ENCODE peak calls at places on chromosomes 4 and X, in five cellular contexts. S is PC-9, F is cardiac muscle cell, N is foreskin keratinocyte, X is Peyer's patch. R is an unnamed sample.

GRCh38 chrX:40209951-40210617 is 112.3 kb upstream of the BCOR start:
- DNase-seq in N (peak; percentile 12), S (no peak), F (no peak), X (no peak), R (no peak)

GRCh38 chr4:29052266-29052665 is 1667.9 kb upstream of the PCDH7 start:
- DNase-seq in S (no peak), N (no peak), F (no peak), X (no peak), R (no peak)

GRCh38 chrX:107880054-107880610 is 54.5 kb downstream of the MID2 start:
- DNase-seq in S (no peak), F (no peak), X (no peak), N (no peak), R (no peak)

GRCh38 chrX:63919081-63919480 is 134.1 kb upstream of the ARHGEF9 start:
- DNase-seq in X (no peak), F (no peak), S (no peak), N (no peak), R (no peak)

GRCh38 chrX:77597090-77597489 is 149.9 kb downstream of the FGF16 start:
- DNase-seq in X (no peak), S (no peak), F (peak; percentile 47), N (peak; percentile 6), R (no peak)

GRCh38 chr4:70728096-70728495 is 6.3 kb downstream of the RUFY3 start:
- DNase-seq in X (no peak), N (no peak), S (no peak), F (no peak), R (no peak)

GRCh38 chr4:128513664-128514484 is 226.3 kb upstream of the PGRMC2 start:
- DNase-seq in F (peak; percentile 51), N (no peak), X (no peak), S (no peak), R (no peak)

GRCh38 chrX:96611619-96612362 is 72.9 kb upstream of the DIAPH2 start:
- DNase-seq in X (no peak), S (no peak), F (peak; percentile 5), N (no peak), R (no peak)

GRCh38 chrX:57925806-57926205 is 15.5 kb upstream of the ZXDA start:
- DNase-seq in X (no peak), F (no peak), N (no peak), S (no peak), R (no peak)

GRCh38 chr4:47184071-47184470 is 152.7 kb downstream of the GABRB1 start:
- DNase-seq in F (no peak), X (no peak), S (no peak), N (no peak), R (no peak)

GRCh38 chr4:87469390-87469789 is 47.0 kb downstream of the NUDT9 start:
- DNase-seq in N (no peak), X (no peak), F (peak; percentile 77), S (no peak), R (no peak)

GRCh38 chr4:36325499-36325898 is 44.1 kb downstream of the DTHD1 start:
- DNase-seq in X (no peak), N (no peak), S (no peak), F (no peak), R (no peak)

GRCh38 chr4:1727117-1728031 is 6.1 kb downstream of the TACC3 start:
- DNase-seq in S (peak; percentile 99), X (no peak), F (peak; percentile 82), N (peak; percentile 91), R (peak; percentile 77)

GRCh38 chr4:165588534-165589310 is 209.9 kb downstream of the CPE start:
- DNase-seq in N (no peak), X (no peak), S (no peak), F (peak; percentile 26), R (no peak)

GRCh38 chr4:83011779-83012630 is 1.4 kb upstream of the LIN54 start:
- DNase-seq in X (peak; percentile 36), N (peak; percentile 7), F (no peak), S (peak; percentile 35), R (peak; percentile 10)

GRCh38 chr4:120994521-120994920 is 72.0 kb upstream of the PRDM5 start:
- DNase-seq in S (no peak), F (no peak), N (no peak), X (no peak), R (no peak)

GRCh38 chrX:111387470-111387869 is 24.5 kb downstream of the DCX start:
- DNase-seq in F (no peak), N (no peak), X (no peak), S (no peak), R (no peak)

GRCh38 chr4:38237139-38237538 is 276.9 kb downstream of the PTTG2 start:
- DNase-seq in S (peak; percentile 88), F (peak; percentile 78), N (peak; percentile 67), X (no peak), R (no peak)

GRCh38 chrX:37746268-37746931 is 33.5 kb upstream of the CYBB start:
- DNase-seq in S (no peak), F (no peak), X (no peak), N (no peak), R (no peak)

GRCh38 chr4:165780735-165781134 is 92.3 kb upstream of the TLL1 start:
- DNase-seq in X (no peak), S (no peak), N (no peak), F (no peak), R (no peak)

GRCh38 chr4:87150498-87151261 is 69.7 kb downstream of the KLHL8 start:
- DNase-seq in F (peak; percentile 82), X (peak; percentile 39), N (peak; percentile 28), S (peak; percentile 38), R (no peak)

GRCh38 chr4:43223820-43224219 is 331.3 kb downstream of the GRXCR1 start:
- DNase-seq in S (no peak), N (no peak), X (no peak), F (peak; percentile 5), R (no peak)

GRCh38 chr4:40256329-40256728 is 59.5 kb downstream of the RHOH start:
- DNase-seq in N (peak; percentile 84), S (no peak), X (no peak), F (no peak), R (no peak)

GRCh38 chr4:136036744-136037143 is 1495.5 kb downstream of the PCDH18 start:
- DNase-seq in X (no peak), S (no peak), F (peak; percentile 11), N (peak; percentile 16), R (no peak)

GRCh38 chr4:56976878-56977320 is 507 bp downstream of the NOA1 start:
- DNase-seq in S (peak; percentile 64), X (peak; percentile 38), F (no peak), N (peak; percentile 28), R (no peak)

GRCh38 chr4:44447563-44448504 is 775 bp downstream of the KCTD8 start:
- DNase-seq in S (no peak), N (peak; percentile 26), F (peak; percentile 10), X (no peak), R (peak; percentile 10)

DNA sequence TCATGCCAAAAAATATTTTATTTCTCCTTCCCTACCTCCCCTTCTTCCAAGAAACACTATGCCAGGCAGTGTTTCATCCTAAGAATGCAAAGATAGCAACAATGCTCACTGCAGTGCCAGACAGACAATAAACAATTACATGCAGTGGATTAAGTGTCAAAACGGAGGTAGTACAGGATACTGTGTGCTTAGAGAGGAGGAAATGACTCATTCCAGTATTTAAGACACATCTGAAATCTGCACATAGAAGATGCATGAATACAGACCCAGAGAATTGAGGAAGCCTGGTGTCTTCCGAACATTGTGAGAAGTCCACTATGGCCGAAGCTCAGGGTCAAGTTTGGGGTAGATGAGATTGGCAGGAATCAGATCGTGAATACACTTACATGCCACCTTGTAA is 326.4 kb downstream of the PPP3CA start:
- DNase-seq in F (peak; percentile 74), S (no peak), X (no peak), N (peak; percentile 58), R (no peak)
- H3K4me1 ChIP-seq in F (no peaks in the 10 kb centered on the region), S (peaks cover 22% of the 10 kb centered on the region), X (no peaks in the 10 kb centered on the region), N (peaks cover 31% of the 10 kb centered on the region), R (no peaks in the 10 kb centered on the region)

GRCh38 chrX:110114260-110114776 is 111.4 kb downstream of the TMEM164 start:
- DNase-seq in X (no peak), F (no peak), S (no peak), N (no peak), R (no peak)

GRCh38 chrX:110118535-110118934 is 115.6 kb downstream of the TMEM164 start:
- DNase-seq in N (no peak), X (no peak), F (no peak), S (no peak), R (no peak)

GRCh38 chrX:110116066-110116465 is 113.2 kb downstream of the TMEM164 start:
- DNase-seq in F (no peak), X (no peak), N (no peak), S (no peak), R (no peak)

GRCh38 chrX:110119480-110119879 is 116.6 kb downstream of the TMEM164 start:
- DNase-seq in N (no peak), X (no peak), F (no peak), S (no peak), R (no peak)

GRCh38 chrX:110116581-110116980 is 113.7 kb downstream of the TMEM164 start:
- DNase-seq in F (no peak), S (no peak), X (no peak), N (no peak), R (no peak)
- H3K27me3 ChIP-seq in F (no peaks in the 10 kb centered on the region), S (no peaks in the 10 kb centered on the region), X (no peaks in the 10 kb centered on the region), N (no peaks in the 10 kb centered on the region), R (peaks cover 6% of the 10 kb centered on the region)

DNA sequence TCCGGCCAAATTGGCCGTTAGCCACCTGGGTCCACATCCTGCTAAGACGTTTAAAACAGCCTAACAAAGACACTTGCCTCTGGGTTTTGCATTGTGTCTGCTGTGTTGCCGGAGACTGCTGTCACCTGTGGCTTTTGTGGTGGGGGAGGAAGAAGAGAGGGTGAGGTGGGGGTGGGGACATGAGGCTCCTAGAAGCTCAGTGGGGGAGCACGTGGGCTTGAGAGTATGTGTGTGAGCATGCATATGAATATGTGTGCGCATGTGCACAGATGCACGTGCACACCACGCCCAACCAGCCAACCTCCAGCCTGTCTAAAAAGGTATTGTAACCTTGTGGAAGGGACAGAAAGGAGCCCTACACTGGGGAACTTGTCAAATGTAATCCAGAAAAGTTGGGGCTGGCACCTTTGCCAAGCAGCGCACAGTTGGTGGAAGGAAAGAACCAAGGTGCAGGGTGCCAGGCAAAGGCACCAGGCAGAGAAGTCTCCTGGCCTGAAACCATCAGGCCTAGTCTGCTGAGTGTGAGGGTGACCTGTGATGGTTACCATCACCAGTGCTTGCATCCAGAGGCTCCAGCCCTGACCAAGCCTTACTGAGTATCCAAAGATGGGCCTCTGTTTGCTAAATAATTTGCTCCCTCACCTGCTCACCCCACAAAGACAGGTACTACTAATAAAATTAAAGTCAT is 10.1 kb upstream of the SASH3 start:
- DNase-seq in N (no peak), S (no peak), X (peak; percentile 88), F (no peak), R (no peak)
- H3K4me1 ChIP-seq in N (no peaks in the 10 kb centered on the region), S (no peaks in the 10 kb centered on the region), X (peaks cover 17% of the 10 kb centered on the region), F (no peaks in the 10 kb centered on the region), R (no peaks in the 10 kb centered on the region)

DNA sequence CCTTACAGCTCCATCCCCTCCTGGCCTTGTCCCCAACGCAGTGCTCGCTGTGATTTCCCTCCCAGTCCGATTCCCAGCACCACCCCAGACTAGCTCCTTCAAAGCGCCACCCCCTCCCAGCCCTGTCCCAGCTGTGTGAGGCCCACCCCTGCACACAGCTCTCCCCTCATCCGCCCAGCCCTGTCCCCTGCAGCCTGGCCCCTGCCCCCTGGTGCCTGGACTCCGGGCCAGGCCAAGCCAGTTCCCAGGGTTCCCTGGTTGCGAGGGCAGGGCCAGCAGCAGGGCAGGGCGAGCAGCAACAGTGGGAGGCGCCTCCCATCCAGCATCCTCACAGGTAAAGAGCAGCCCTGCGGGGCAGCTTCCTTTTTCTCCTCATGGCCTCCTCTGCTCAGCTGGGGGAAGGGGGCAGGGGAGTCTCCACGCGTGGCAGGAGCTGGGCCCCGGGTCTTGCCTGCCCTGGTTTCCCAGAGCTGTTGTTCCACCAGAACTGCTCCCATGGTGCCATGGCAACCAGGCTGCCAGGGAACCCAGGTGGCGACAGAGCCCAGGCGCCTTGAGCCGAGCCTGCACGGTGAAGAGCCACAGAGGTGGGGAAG is 24.8 kb downstream of the IQSEC2 start:
- DNase-seq in S (no peak), X (no peak), F (no peak), N (no peak), R (no peak)
- H3K27me3 ChIP-seq in S (no peaks in the 10 kb centered on the region), X (no peaks in the 10 kb centered on the region), F (no peaks in the 10 kb centered on the region), N (no peaks in the 10 kb centered on the region), R (no peaks in the 10 kb centered on the region)